ENCODE peak calls at places on chromosomes 4 and X, in five cellular contexts. T, Y, H, A and L are unnamed samples.

GRCh38 chrX:119228506-119229290 is 7.4 kb upstream of the PGRMC1 start:
- DNase-seq in A (peak; percentile 92), T (peak; percentile 88), Y (peak; percentile 85), H (no peak), L (no peak)

GRCh38 chrX:9062621-9063020 is 28.7 kb upstream of the FAM9B start:
- DNase-seq in Y (no peak), A (no peak), T (no peak), H (no peak), L (no peak)

GRCh38 chrX:46327229-46328081 is 217.8 kb downstream of the ZNF674 start:
- DNase-seq in A (peak; percentile 55), T (no peak), H (peak; percentile 51), Y (peak; percentile 3), L (peak; percentile 43)

GRCh38 chr4:117085185-117085701 is at the start of gene TRAM1L1:
- DNase-seq in T (peak; percentile 63), A (peak; percentile 73), Y (peak; percentile 80), H (peak; percentile 82), L (peak; percentile 51)

GRCh38 chr4:106766519-106766918 is 269.6 kb downstream of the DKK2 start:
- DNase-seq in T (no peak), Y (no peak), A (no peak), H (no peak), L (no peak)

GRCh38 chr4:160414516-160414915 is 1311.6 kb downstream of the RAPGEF2 start:
- DNase-seq in A (no peak), Y (no peak), H (no peak), T (no peak), L (no peak)

GRCh38 chr4:78205601-78206000 is 148.5 kb downstream of the FRAS1 start:
- DNase-seq in Y (no peak), A (no peak), H (no peak), T (no peak), L (no peak)

GRCh38 chr4:71772592-71772991 is 11.3 kb downstream of the GC start:
- DNase-seq in Y (no peak), A (no peak), T (no peak), H (no peak), L (no peak)

GRCh38 chr4:145734576-145735329 is 54.8 kb downstream of the C4orf51 start:
- DNase-seq in A (peak; percentile 98), T (peak; percentile 96), H (no peak), Y (peak; percentile 89), L (peak; percentile 58)

GRCh38 chr4:39044364-39044946 is 12.2 kb upstream of the TMEM156 start:
- DNase-seq in H (peak; percentile 93), T (peak; percentile 93), A (peak; percentile 95), Y (peak; percentile 88), L (peak; percentile 88)

GRCh38 chr4:106707776-106708603 is 328.1 kb downstream of the DKK2 start:
- DNase-seq in A (peak; percentile 36), Y (no peak), T (no peak), H (no peak), L (no peak)

GRCh38 chr4:75545526-75545925 is 10.3 kb upstream of the ODAPH start:
- DNase-seq in H (no peak), Y (no peak), A (no peak), T (peak; percentile 65), L (no peak)

GRCh38 chr4:93788712-93789111 is 39.8 kb upstream of the ATOH1 start:
- DNase-seq in A (peak; percentile 27), H (no peak), Y (peak; percentile 39), T (peak; percentile 10), L (no peak)

GRCh38 chr4:53905935-53906377 is 158.4 kb downstream of the CHIC2 start:
- DNase-seq in A (peak; percentile 89), H (no peak), T (peak; percentile 78), Y (peak; percentile 84), L (peak; percentile 48)

GRCh38 chr4:138275946-138276621 is 33.9 kb upstream of the SLC7A11 start:
- DNase-seq in Y (peak; percentile 68), H (no peak), A (peak; percentile 85), T (peak; percentile 91), L (no peak)

GRCh38 chr4:985123-985830 is 1.6 kb upstream of the IDUA start:
- DNase-seq in H (peak; percentile 92), A (peak; percentile 53), T (no peak), Y (peak; percentile 23), L (peak; percentile 89)

GRCh38 chrX:32137525-32137924 is 1065.7 kb upstream of the FTHL17 start:
- DNase-seq in T (no peak), A (peak; percentile 2), H (no peak), Y (peak; percentile 7), L (peak; percentile 19)

GRCh38 chrX:7083468-7084396 is 63.8 kb upstream of the STS start:
- DNase-seq in T (peak; percentile 98), A (peak; percentile 87), Y (peak; percentile 83), H (no peak), L (no peak)

GRCh38 chr4:110184124-110184790 is 14.2 kb downstream of the ELOVL6 start:
- DNase-seq in T (no peak), Y (no peak), A (peak; percentile 34), H (no peak), L (no peak)

GRCh38 chrX:103175944-103176753 is 38.8 kb upstream of the BEX4 start:
- DNase-seq in A (peak; percentile 63), Y (peak; percentile 51), T (peak; percentile 38), H (peak; percentile 72), L (peak; percentile 62)

GRCh38 chrX:147911192-147912022 is at the start of gene FMR1:
- DNase-seq in H (peak; percentile 97), T (peak; percentile 86), A (peak; percentile 94), Y (peak; percentile 91), L (peak; percentile 93)

GRCh38 chr4:73978886-73979285 is 2.9 kb downstream of the PF4 start:
- DNase-seq in T (peak; percentile 93), A (peak; percentile 87), Y (peak; percentile 92), H (no peak), L (no peak)

GRCh38 chrX:107985032-107985431 is 2.9 kb upstream of the TEX13B start:
- DNase-seq in Y (peak; percentile 0), A (peak; percentile 17), T (no peak), H (no peak), L (no peak)

GRCh38 chrX:77785746-77786548 is at the start of gene ATRX:
- DNase-seq in Y (peak; percentile 82), H (peak; percentile 73), A (peak; percentile 84), T (peak; percentile 79), L (peak; percentile 73)

GRCh38 chr4:35934370-35934981 is 309.8 kb downstream of the ARAP2 start:
- DNase-seq in Y (peak; percentile 33), T (peak; percentile 1), A (peak; percentile 35), H (no peak), L (no peak)

GRCh38 chr4:12486995-12487394 is 997.1 kb downstream of the RAB28 start:
- DNase-seq in T (no peak), H (no peak), A (peak; percentile 66), Y (no peak), L (no peak)

GRCh38 chr4:105350859-105351494 is 122.9 kb downstream of the PPA2 start:
- DNase-seq in T (peak; percentile 83), A (peak; percentile 51), H (no peak), Y (peak; percentile 86), L (no peak)

GRCh38 chr4:186719925-186720694 is 3.5 kb downstream of the FAT1 start:
- DNase-seq in T (no peak), Y (peak; percentile 69), H (no peak), A (peak; percentile 70), L (no peak)

GRCh38 chr4:73343432-73343831 is 60.7 kb upstream of the ALB start:
- DNase-seq in T (no peak), A (no peak), Y (no peak), H (no peak), L (no peak)

GRCh38 chr4:64781737-64782326 is 372.6 kb upstream of the TECRL start:
- DNase-seq in T (peak; percentile 10), Y (peak; percentile 13), A (peak; percentile 35), H (no peak), L (no peak)

GRCh38 chr4:10101559-10102192 is 14.9 kb downstream of the WDR1 start:
- DNase-seq in H (peak; percentile 21), A (no peak), Y (peak; percentile 44), T (no peak), L (no peak)

GRCh38 chrX:41014776-41015175 is 70.5 kb upstream of the USP9X start:
- DNase-seq in Y (no peak), A (peak; percentile 11), T (peak; percentile 45), H (no peak), L (no peak)

GRCh38 chr4:125331116-125331515 is 16.4 kb downstream of the FAT4 start:
- DNase-seq in T (peak; percentile 13), Y (no peak), A (no peak), H (no peak), L (no peak)

GRCh38 chrX:150575415-150575814 is 7.0 kb downstream of the MTM1 start:
- DNase-seq in H (no peak), A (peak; percentile 13), T (peak; percentile 33), Y (peak; percentile 12), L (peak; percentile 70)
- H3K4me1 ChIP-seq in H (no peaks in the 10 kb centered on the region), A (no peaks in the 10 kb centered on the region), T (peaks cover 6% of the 10 kb centered on the region), Y (no peaks in the 10 kb centered on the region), L (no peaks in the 10 kb centered on the region)

DNA sequence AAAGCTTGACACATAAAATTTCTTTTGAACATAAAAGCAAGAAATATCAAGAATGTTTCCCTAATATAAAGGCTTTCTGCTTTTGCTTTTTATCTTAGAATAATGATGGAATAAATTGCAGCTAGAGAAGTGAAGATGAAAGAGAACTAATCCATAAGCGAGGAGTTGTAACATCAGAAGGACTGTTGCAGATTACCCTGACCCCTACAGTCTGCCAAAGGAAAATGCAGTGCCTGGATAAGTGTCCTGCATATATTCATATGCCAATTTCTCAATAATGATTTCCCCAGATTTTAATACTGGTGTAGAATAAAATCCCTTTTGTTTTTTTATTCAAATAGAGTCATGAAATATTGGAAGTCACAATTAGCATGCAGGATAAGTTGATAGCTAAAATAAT is 115.9 kb downstream of the MAGEC2 start:
- DNase-seq in A (peak; percentile 41), T (peak; percentile 1), H (no peak), Y (peak; percentile 48), L (no peak)
- TF ChIP-seq CTCF in A (peak; percentile 35), T (peak; percentile 23), H (no peak), Y (peak; percentile 57), L (no peak)

GRCh38 chr4:8378101-8378724 is 62.3 kb downstream of the ACOX3 start:
- DNase-seq in T (no peak), H (peak; percentile 16), Y (no peak), A (no peak), L (no peak)

GRCh38 chr4:8380511-8381415 is 59.8 kb downstream of the ACOX3 start:
- DNase-seq in T (no peak), Y (no peak), A (no peak), H (peak; percentile 45), L (no peak)

GRCh38 chr4:8379771-8380170 is 60.8 kb downstream of the ACOX3 start:
- DNase-seq in T (no peak), Y (no peak), A (no peak), H (no peak), L (no peak)

GRCh38 chr4:8378776-8379175 is 61.7 kb downstream of the ACOX3 start:
- DNase-seq in A (no peak), H (peak; percentile 14), T (no peak), Y (no peak), L (no peak)

DNA sequence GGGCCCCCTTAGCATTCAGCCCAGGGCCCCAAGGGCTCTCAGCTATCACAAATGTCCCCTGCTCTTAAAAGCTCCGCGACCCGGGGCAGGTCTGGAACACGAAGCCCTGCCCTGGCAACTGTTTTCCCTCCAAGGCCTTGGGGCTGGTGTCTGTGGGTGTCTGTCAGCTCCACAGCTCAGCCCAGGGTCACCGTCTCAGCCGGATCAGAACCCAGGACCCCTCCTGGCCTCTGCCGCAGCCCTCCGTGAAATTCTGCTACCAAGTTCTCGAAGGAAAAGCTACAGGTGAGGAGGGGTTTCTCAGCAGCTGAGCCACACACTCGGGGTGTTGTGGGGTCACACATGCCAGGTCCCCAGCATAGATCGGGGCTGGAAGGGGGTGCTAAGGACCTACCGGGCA is 61.2 kb downstream of the ACOX3 start:
- DNase-seq in A (no peak), T (no peak), Y (no peak), H (peak; percentile 35), L (no peak)
- H3K27ac ChIP-seq in A (no peak overlapping the region), T (no peak overlapping the region), Y (no peak overlapping the region), H (no peak overlapping the region), L (no peak overlapping the region)

GRCh38 chr4:40280586-40280985 is 54.5 kb upstream of the CHRNA9 start:
- DNase-seq in H (no peak), Y (no peak), T (no peak), A (no peak), L (no peak)
- H3K4me1 ChIP-seq in H (no peaks in the 10 kb centered on the region), Y (no peaks in the 10 kb centered on the region), T (no peaks in the 10 kb centered on the region), A (no peaks in the 10 kb centered on the region), L (no peaks in the 10 kb centered on the region)